ENCODE peak calls at places on chromosomes 1 and 21, in seven cellular contexts. U is K562, K is breast epithelium, C is transverse colon, T is GM12891, L is HCT116, E is sigmoid colon. Y is an unnamed sample.
A peak's percentile ranks its signal among the peaks of the same experiment; 100 is the strongest.

GRCh38 chr21:28069446-28069845 is 923.2 kb downstream of the LTN1 start:
- DNase-seq in U (no peak), K (no peak), C (no peak), T (no peak), L (no peak), E (no peak), Y (no peak)

GRCh38 chr1:11982010-11982392 is 1.8 kb downstream of the MFN2 start:
- DNase-seq in U (no peak), K (no peak), C (no peak), T (no peak), L (peak; percentile 34), E (no peak), Y (no peak)

GRCh38 chr1:25805863-25806225 is 5.9 kb downstream of the SELENON start:
- DNase-seq in U (no peak), K (no peak), C (no peak), T (no peak), L (no peak), E (no peak), Y (no peak)

GRCh38 chr1:68140536-68140935 is 90.1 kb upstream of the DIRAS3 start:
- DNase-seq in U (no peak), K (no peak), C (no peak), T (no peak), L (no peak), E (no peak), Y (no peak)

GRCh38 chr1:7470904-7471638 is 300.0 kb upstream of the VAMP3 start:
- DNase-seq in U (no peak), K (peak; percentile 72), C (peak; percentile 59), T (no peak), L (peak; percentile 90), E (peak; percentile 92), Y (peak; percentile 80)

GRCh38 chr1:81329061-81329460 is 471.7 kb upstream of the ADGRL2 start:
- DNase-seq in U (no peak), K (no peak), C (no peak), T (no peak), L (no peak), E (no peak), Y (no peak)

GRCh38 chr1:115166531-115167091 is 77.3 kb upstream of the TSPAN2 start:
- DNase-seq in U (no peak), K (no peak), C (no peak), T (no peak), L (no peak), E (no peak), Y (no peak)

GRCh38 chr1:36133484-36133883 is 8.5 kb upstream of the COL8A2 start:
- DNase-seq in U (no peak), K (no peak), C (peak; percentile 92), T (no peak), L (no peak), E (no peak), Y (no peak)

GRCh38 chr1:60989745-60990718 is 92.3 kb upstream of the NFIA start:
- DNase-seq in U (peak; percentile 26), K (no peak), C (no peak), T (no peak), L (no peak), E (peak; percentile 69), Y (no peak)

GRCh38 chr1:159009704-159010361 is at the start of gene IFI16:
- DNase-seq in U (peak; percentile 17), K (no peak), C (peak; percentile 34), T (peak; percentile 32), L (no peak), E (peak; percentile 69), Y (peak; percentile 77)

GRCh38 chr21:38596264-38597042 is 98.2 kb upstream of the ERG start:
- DNase-seq in U (no peak), K (no peak), C (no peak), T (no peak), L (no peak), E (no peak), Y (no peak)

GRCh38 chr1:224106568-224107281 is 7.2 kb upstream of the FBXO28 start:
- DNase-seq in U (peak; percentile 62), K (no peak), C (peak; percentile 41), T (peak; percentile 37), L (peak; percentile 48), E (no peak), Y (no peak)

GRCh38 chr21:39444406-39445145 is 1.0 kb downstream of the LCA5L start:
- DNase-seq in U (no peak), K (no peak), C (no peak), T (no peak), L (no peak), E (no peak), Y (no peak)

GRCh38 chr1:165954940-165955339 is 127.5 kb downstream of the UCK2 start:
- DNase-seq in U (no peak), K (no peak), C (no peak), T (no peak), L (no peak), E (no peak), Y (no peak)
- TF ChIP-seq POLR2AphosphoS5 in U (no peak), K (no peak), C (no peak), T (no peak), L (no peak), E (no peak), Y (no peak)

GRCh38 chr1:37945743-37946702 is 830 bp downstream of the INPP5B start:
- DNase-seq in U (peak; percentile 91), K (no peak), C (peak; percentile 47), T (no peak), L (no peak), E (peak; percentile 89), Y (peak; percentile 86)

GRCh38 chr1:37947364-37947763 is 511 bp upstream of the INPP5B start:
- DNase-seq in U (no peak), K (no peak), C (peak; percentile 67), T (no peak), L (no peak), E (no peak), Y (no peak)

GRCh38 chr1:37948841-37949240 is 2.0 kb upstream of the INPP5B start:
- DNase-seq in U (no peak), K (no peak), C (no peak), T (no peak), L (no peak), E (peak; percentile 24), Y (no peak)

GRCh38 chr1:37948160-37948559 is 1.3 kb upstream of the INPP5B start:
- DNase-seq in U (no peak), K (no peak), C (no peak), T (no peak), L (no peak), E (no peak), Y (no peak)

DNA sequence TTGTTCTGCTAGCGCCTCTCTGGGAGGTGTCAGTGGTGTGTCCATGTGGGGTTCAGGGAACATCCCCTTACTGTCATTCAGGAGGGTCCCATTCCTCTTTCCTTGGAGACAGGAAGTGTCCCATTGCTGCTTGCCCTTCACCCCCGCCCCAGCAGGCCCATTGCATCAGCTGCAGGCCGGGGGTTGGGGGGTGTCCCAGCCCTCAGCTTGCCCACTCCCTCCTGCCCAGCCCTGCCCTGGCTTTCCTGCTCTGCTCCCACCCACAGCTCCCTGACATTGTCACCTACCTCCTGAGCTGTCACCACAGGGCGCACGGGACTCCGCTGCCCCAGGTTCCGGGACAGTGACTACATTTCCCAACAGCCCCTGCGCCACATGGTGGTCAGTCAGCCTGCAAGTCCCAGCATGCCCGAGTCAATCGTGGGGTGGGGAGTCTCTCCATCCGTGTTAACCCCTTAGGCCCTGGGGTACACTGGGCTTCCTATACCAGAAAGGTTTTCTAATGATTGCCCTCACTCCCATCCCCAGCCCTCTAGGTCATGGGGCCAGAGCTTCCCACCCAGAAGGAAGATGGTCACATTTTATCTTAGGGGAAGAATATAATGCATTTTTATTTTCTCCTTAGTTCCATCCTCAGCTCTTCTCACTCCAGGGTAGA is at the start of gene INPP5B:
- DNase-seq in U (peak; percentile 97), K (peak; percentile 57), C (peak; percentile 92), T (peak; percentile 95), L (peak; percentile 80), E (peak; percentile 95), Y (peak; percentile 92)
- TF ChIP-seq POLR2AphosphoS5 in U (no peak), K (peak; percentile 54), C (peak; percentile 77), T (no peak), L (peak; percentile 45), E (peak; percentile 92), Y (peak; percentile 9)

GRCh38 chr1:187276677-187277076 is 447.9 kb downstream of the PLA2G4A start:
- DNase-seq in U (no peak), K (no peak), C (no peak), T (no peak), L (no peak), E (no peak), Y (no peak)

GRCh38 chr1:187275985-187276580 is 447.3 kb downstream of the PLA2G4A start:
- DNase-seq in U (no peak), K (no peak), C (no peak), T (no peak), L (no peak), E (no peak), Y (no peak)

GRCh38 chr1:187283984-187284383 is 455.2 kb downstream of the PLA2G4A start:
- DNase-seq in U (no peak), K (no peak), C (no peak), T (no peak), L (no peak), E (no peak), Y (no peak)

GRCh38 chr1:187281085-187281484 is 452.3 kb downstream of the PLA2G4A start:
- DNase-seq in U (no peak), K (no peak), C (no peak), T (no peak), L (no peak), E (no peak), Y (no peak)

GRCh38 chr1:187280051-187280450 is 451.3 kb downstream of the PLA2G4A start:
- DNase-seq in U (no peak), K (no peak), C (no peak), T (no peak), L (no peak), E (no peak), Y (no peak)
- TF ChIP-seq POLR2AphosphoS5 in U (no peak), K (no peak), C (no peak), T (no peak), L (no peak), E (no peak), Y (no peak)

GRCh38 chr1:109780982-109781381 is 17.3 kb upstream of the EPS8L3 start:
- DNase-seq in U (no peak), K (no peak), C (no peak), T (no peak), L (no peak), E (no peak), Y (no peak)

GRCh38 chr1:109782514-109782913 is 18.8 kb upstream of the EPS8L3 start:
- DNase-seq in U (no peak), K (no peak), C (no peak), T (no peak), L (no peak), E (peak; percentile 64), Y (peak; percentile 43)

GRCh38 chr1:109782927-109783326 is 19.2 kb upstream of the EPS8L3 start:
- DNase-seq in U (no peak), K (no peak), C (no peak), T (no peak), L (no peak), E (peak; percentile 62), Y (no peak)

GRCh38 chr1:109783436-109783835 is 19.7 kb upstream of the EPS8L3 start:
- DNase-seq in U (no peak), K (peak; percentile 66), C (no peak), T (no peak), L (peak; percentile 51), E (peak; percentile 62), Y (peak; percentile 54)

DNA sequence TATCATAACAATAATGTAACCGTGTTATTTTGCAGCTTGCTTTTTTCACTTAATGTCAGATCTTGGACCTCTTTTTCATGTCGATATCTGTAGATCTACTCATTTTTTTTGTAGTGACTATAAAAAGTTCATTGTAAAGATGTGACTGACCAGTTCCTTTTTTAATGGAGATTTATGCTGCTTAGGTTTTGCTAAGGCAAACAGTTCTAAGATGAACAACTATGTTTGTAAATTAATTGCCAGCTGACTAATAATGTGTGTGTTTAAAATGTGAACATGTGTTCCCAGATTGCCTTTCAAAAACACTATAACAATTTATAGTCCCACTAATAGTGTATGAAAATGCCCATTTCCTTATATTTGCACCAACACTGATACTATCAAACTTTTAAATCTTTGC is 18.1 kb upstream of the EPS8L3 start:
- DNase-seq in U (no peak), K (no peak), C (no peak), T (no peak), L (no peak), E (no peak), Y (no peak)
- TF ChIP-seq POLR2AphosphoS5 in U (no peak), K (no peak), C (no peak), T (no peak), L (no peak), E (no peak), Y (no peak)

Y was measured in suprapubic skin.